ENCODE peak calls at places on chromosomes 12 and 14, in four cellular contexts. D is GDM1, N is activated T-cell treated with anti-CD3 and anti-CD28 coated beads for 48 hours, S is NCI-H1694 treated with DMSO at 0.1 percent for 48 hours. J is an unnamed sample.

GRCh38 chr14:64914237-64914971 is at the start of gene CHURC1:
- DNase-seq in D (peak; percentile 94), N (peak; percentile 92), S (peak; percentile 98), J (peak; percentile 100)

GRCh38 chr12:103742349-103742784 is 98.7 kb downstream of the NT5DC3 start:
- DNase-seq in D (no peak), N (no peak), S (peak; percentile 95), J (peak; percentile 76)

GRCh38 chr12:115377230-115377629 is 693.3 kb upstream of the TBX3 start:
- DNase-seq in D (no peak), N (no peak), S (no peak), J (no peak)

GRCh38 chr14:67738740-67739504 is 37.2 kb downstream of the RDH12 start:
- DNase-seq in D (no peak), N (no peak), S (no peak), J (peak; percentile 58)

GRCh38 chr12:69610729-69611128 is at the start of gene LRRC10:
- DNase-seq in D (no peak), N (no peak), S (no peak), J (no peak)

GRCh38 chr14:60575008-60575407 is 66.1 kb downstream of the SIX6 start:
- DNase-seq in D (no peak), N (no peak), S (no peak), J (no peak)

GRCh38 chr12:58504539-58504938 is 415.8 kb downstream of the LRIG3 start:
- DNase-seq in D (no peak), N (no peak), S (peak; percentile 27), J (no peak)

GRCh38 chr12:66195242-66195641 is 6.2 kb downstream of the IRAK3 start:
- DNase-seq in D (no peak), N (no peak), S (no peak), J (no peak)

GRCh38 chr12:130591736-130592135 is 124.4 kb downstream of the RIMBP2 start:
- DNase-seq in D (no peak), N (no peak), S (no peak), J (no peak)

GRCh38 chr14:23432102-23432925 is 3.1 kb downstream of the MYH7 start:
- DNase-seq in D (no peak), N (no peak), S (no peak), J (no peak)

GRCh38 chr12:117033382-117034045 is 65.7 kb downstream of the TESC start:
- DNase-seq in D (no peak), N (no peak), S (no peak), J (no peak)

GRCh38 chr12:13570005-13570694 is 373.6 kb downstream of the EMP1 start:
- DNase-seq in D (no peak), N (no peak), S (no peak), J (no peak)

GRCh38 chr12:121318121-121318520 is 21.6 kb upstream of the CAMKK2 start:
- DNase-seq in D (no peak), N (no peak), S (no peak), J (no peak)

GRCh38 chr12:21881950-21882349 is 59.3 kb downstream of the ABCC9 start:
- DNase-seq in D (no peak), N (no peak), S (no peak), J (no peak)

GRCh38 chr12:124374567-124374966 is 79.7 kb downstream of the RFLNA start:
- DNase-seq in D (no peak), N (no peak), S (no peak), J (no peak)

J was measured in colonic mucosa.